ENCODE peak calls at places on chromosomes 7 and 10, in seven cellular contexts. S is IMR-90, W is neuronal stem cell, U is mesenchymal stem cell, F is mesendoderm, P is H9, C is H1. D is an unnamed sample.

GRCh38 chr10:71847418-71847817 is 3.6 kb downstream of the PSAP start:
- DNase-seq in P (no peak), S (no peak), W (no peak), U (no peak), C (no peak), F (no peak), D (no peak)

GRCh38 chr7:101565601-101566209 is 63.4 kb downstream of the MYL10 start:
- DNase-seq in U (no peak), S (no peak), W (no peak), P (peak; percentile 24), C (no peak), F (no peak), D (no peak)

GRCh38 chr7:95472521-95473160 is 13.1 kb upstream of the ASB4 start:
- DNase-seq in S (peak; percentile 3), C (no peak), W (no peak), P (no peak), U (no peak), F (peak; percentile 44), D (no peak)

GRCh38 chr7:80014507-80014906 is 120.1 kb upstream of the GNAI1 start:
- DNase-seq in F (peak; percentile 14), C (no peak), W (no peak), U (peak; percentile 57), S (peak; percentile 66), P (no peak), D (no peak)

GRCh38 chr10:89118091-89118490 is 89.0 kb downstream of the CH25H start:
- DNase-seq in U (peak; percentile 40), C (no peak), F (no peak), W (no peak), S (peak; percentile 69), P (no peak), D (peak; percentile 10)

GRCh38 chr10:82742478-82742877 is 867.5 kb downstream of the NRG3 start:
- DNase-seq in S (no peak), F (peak; percentile 69), U (peak; percentile 78), P (no peak), C (no peak), W (no peak), D (peak; percentile 3)

GRCh38 chr10:119858063-119858462 is 14.6 kb downstream of the MCMBP start:
- DNase-seq in F (no peak), S (no peak), C (no peak), U (no peak), P (no peak), W (no peak), D (no peak)

GRCh38 chr10:68826764-68827591 is at the start of gene STOX1:
- DNase-seq in C (peak; percentile 13), S (peak; percentile 51), U (peak; percentile 73), P (peak; percentile 78), F (peak; percentile 80), W (peak; percentile 73), D (peak; percentile 33)

GRCh38 chr7:47040795-47041194 is 541.1 kb downstream of the TNS3 start:
- DNase-seq in S (no peak), W (no peak), U (peak; percentile 30), C (no peak), F (no peak), P (no peak), D (no peak)

GRCh38 chr7:13953368-13953767 is 36.1 kb downstream of the ETV1 start:
- DNase-seq in U (no peak), P (no peak), S (no peak), F (peak; percentile 11), W (no peak), C (no peak), D (no peak)

GRCh38 chr7:133197972-133198544 is 54.8 kb upstream of the EXOC4 start:
- DNase-seq in P (no peak), S (no peak), F (peak; percentile 52), W (no peak), C (no peak), U (no peak), D (no peak)

GRCh38 chr7:73894851-73895441 is 34.0 kb downstream of the TMEM270 start:
- DNase-seq in C (no peak), F (peak; percentile 83), S (peak; percentile 96), P (no peak), U (peak; percentile 76), W (no peak), D (peak; percentile 53)

GRCh38 chr7:135877799-135878198 is 99.4 kb downstream of the MTPN start:
- DNase-seq in F (no peak), P (no peak), U (peak; percentile 44), W (no peak), S (peak; percentile 33), C (no peak), D (peak; percentile 91)

GRCh38 chr7:120033114-120033513 is 239.9 kb upstream of the KCND2 start:
- DNase-seq in S (no peak), W (peak; percentile 1), U (no peak), P (peak; percentile 33), C (no peak), F (no peak), D (no peak)

GRCh38 chr10:8133146-8133545 is 78.7 kb downstream of the GATA3 start:
- DNase-seq in W (no peak), U (no peak), S (no peak), F (no peak), C (no peak), P (no peak), D (no peak)

GRCh38 chr10:26448706-26449435 is 10.7 kb downstream of the APBB1IP start:
- DNase-seq in C (no peak), U (no peak), P (no peak), S (no peak), W (no peak), F (no peak), D (no peak)

GRCh38 chr7:83267141-83267631 is 104.5 kb upstream of the PCLO start:
- DNase-seq in F (peak; percentile 70), C (no peak), W (no peak), S (no peak), U (peak; percentile 89), P (no peak), D (no peak)

GRCh38 chr7:2894118-2894940 is 50.2 kb upstream of the GNA12 start:
- DNase-seq in U (no peak), S (no peak), W (no peak), C (no peak), P (no peak), F (no peak), D (no peak)

GRCh38 chr7:41693150-41693997 is 9.5 kb downstream of the INHBA start:
- DNase-seq in C (no peak), U (peak; percentile 75), P (no peak), W (no peak), F (no peak), S (peak; percentile 64), D (no peak)

GRCh38 chr7:10998984-10999757 is 25.5 kb downstream of the PHF14 start:
- DNase-seq in C (no peak), U (peak; percentile 15), P (no peak), F (no peak), W (no peak), S (peak; percentile 0), D (no peak)

GRCh38 chr10:43846187-43846680 is 197.6 kb upstream of the ZNF32 start:
- DNase-seq in F (no peak), W (no peak), S (peak; percentile 57), C (no peak), P (no peak), U (peak; percentile 63), D (no peak)

GRCh38 chr10:121851791-121852190 is 76.0 kb downstream of the ATE1 start:
- DNase-seq in F (no peak), P (no peak), U (no peak), W (no peak), C (no peak), S (no peak), D (no peak)

GRCh38 chr10:50621981-50622496 is 1.7 kb downstream of the SGMS1 start:
- DNase-seq in C (no peak), S (peak; percentile 96), W (peak; percentile 39), U (peak; percentile 84), P (peak; percentile 62), F (peak; percentile 71), D (peak; percentile 47)

GRCh38 chr10:132564249-132564605 is 26.6 kb downstream of the INPP5A start:
- DNase-seq in S (no peak), P (no peak), W (no peak), C (no peak), F (no peak), U (no peak), D (no peak)
- H4K8ac ChIP-seq in S (no peak overlapping the region), P (no peak overlapping the region), W (no peak overlapping the region), C (no peak overlapping the region), F (no peak overlapping the region), U (no peak overlapping the region), D (no peak overlapping the region)

GRCh38 chr10:4134701-4135100 is 349.7 kb upstream of the KLF6 start:
- DNase-seq in P (no peak), F (no peak), W (no peak), C (no peak), U (no peak), S (no peak), D (no peak)
- H4K8ac ChIP-seq in P (no peak overlapping the region), F (no peak overlapping the region), W (no peak overlapping the region), C (no peak overlapping the region), U (no peak overlapping the region), S (no peak overlapping the region), D (no peak overlapping the region)

DNA sequence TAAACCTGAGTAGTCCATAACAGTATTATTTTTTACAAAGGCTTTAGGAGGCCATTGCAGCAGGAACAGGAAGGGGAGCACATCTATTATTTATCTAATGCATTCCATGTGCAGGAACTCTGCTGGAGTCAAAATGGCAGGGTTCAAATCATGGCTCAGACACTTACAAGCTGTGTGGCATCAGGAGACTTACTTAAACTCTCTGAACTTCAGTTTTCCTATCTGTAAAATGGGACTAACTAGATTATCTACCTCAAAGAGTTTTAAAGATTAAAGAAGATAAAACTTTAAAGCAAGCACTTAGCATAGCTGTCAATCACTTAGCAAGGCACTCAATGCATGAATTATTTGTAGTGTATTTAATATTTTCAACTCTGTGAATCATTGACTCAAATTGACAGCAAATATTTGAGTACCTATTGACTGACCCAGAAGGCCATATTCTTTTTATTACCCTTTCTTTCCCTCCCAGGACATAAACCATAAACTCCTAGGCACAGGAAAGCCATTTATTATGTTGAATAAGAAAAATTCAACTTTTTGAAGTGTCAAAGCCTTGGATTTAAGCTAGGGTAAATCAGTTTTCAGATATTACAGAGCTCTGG is 115.8 kb upstream of the FAM204A start:
- DNase-seq in S (no peak), P (no peak), C (no peak), F (no peak), W (no peak), U (no peak), D (no peak)
- H4K8ac ChIP-seq in S (no peak overlapping the region), P (no peak overlapping the region), C (no peak overlapping the region), F (no peak overlapping the region), W (no peak overlapping the region), U (no peak overlapping the region), D (no peak overlapping the region)

GRCh38 chr10:31475514-31475913 is 156.5 kb downstream of the ZEB1 start:
- DNase-seq in U (no peak), C (no peak), P (no peak), W (no peak), S (no peak), F (no peak), D (no peak)
- H4K8ac ChIP-seq in U (no peak overlapping the region), C (no peak overlapping the region), P (no peak overlapping the region), W (no peak overlapping the region), S (no peak overlapping the region), F (no peak overlapping the region), D (no peak overlapping the region)

GRCh38 chr10:24873281-24873683 is 79.1 kb downstream of the PRTFDC1 start:
- DNase-seq in F (peak; percentile 46), P (no peak), W (no peak), S (peak; percentile 95), U (peak; percentile 96), C (no peak), D (peak; percentile 96)
- H4K8ac ChIP-seq in F (no peak overlapping the region), P (no peak overlapping the region), W (no peak overlapping the region), S (peak overlapping the region; percentile 43), U (peak overlapping the region; percentile 10), C (no peak overlapping the region), D (no peak overlapping the region)

GRCh38 chr7:20858913-20859312 is 72.2 kb upstream of the SP8 start:
- DNase-seq in W (no peak), C (no peak), S (no peak), F (no peak), P (no peak), U (no peak), D (no peak)
- H4K8ac ChIP-seq in W (no peak overlapping the region), C (no peak overlapping the region), S (no peak overlapping the region), F (no peak overlapping the region), P (no peak overlapping the region), U (no peak overlapping the region), D (no peak overlapping the region)